ENCODE peak calls at places on chromosomes 7 and 10, in eight cellular contexts. R is astrocyte; B is BJ; C is brain microvascular endothelial cell; L is HEK293T; K is head of caudate nucleus; T is amygdala; H is effector CD4-positive, alpha-beta T cell. O is an unnamed sample.

GRCh38 chr10:128451879-128452278 is 325.7 kb upstream of the MKI67 start:
- DNase-seq in K (no peak), C (no peak), R (no peak), B (no peak), T (no peak), H (no peak), L (no peak), O (no peak)

GRCh38 chr10:104331208-104331838 is 6.9 kb downstream of the ITPRIP start:
- DNase-seq in B (no peak), C (peak), R (peak), T (no peak), L (peak), H (no peak), K (peak), O (peak)

GRCh38 chr7:17580141-17580540 is 281.7 kb downstream of the AHR start:
- DNase-seq in K (peak), R (peak), B (peak), T (no peak), L (no peak), H (no peak), C (peak), O (peak)

GRCh38 chr10:49001402-49001801 is 61.8 kb upstream of the LRRC18 start:
- DNase-seq in C (no peak), T (no peak), H (no peak), R (no peak), B (no peak), L (peak), K (no peak), O (no peak)

GRCh38 chr7:92854501-92855238 is 18.3 kb upstream of the CDK6 start:
- DNase-seq in T (no peak), H (no peak), C (no peak), R (no peak), B (no peak), L (no peak), K (no peak), O (no peak)

GRCh38 chr10:35910234-35910633 is 268.1 kb upstream of the FZD8 start:
- DNase-seq in R (peak), C (peak), T (no peak), L (no peak), H (no peak), K (no peak), B (peak), O (peak)

GRCh38 chr7:22860337-22860736 is 37.7 kb upstream of the TOMM7 start:
- DNase-seq in B (no peak), R (no peak), C (no peak), K (no peak), L (no peak), T (no peak), H (no peak), O (no peak)

GRCh38 chr10:104329754-104330153 is 8.5 kb downstream of the ITPRIP start:
- DNase-seq in K (no peak), H (no peak), C (peak), B (peak), T (no peak), R (peak), L (no peak), O (peak)

GRCh38 chr10:26987851-26988250 is 112.4 kb downstream of the ANKRD26 start:
- DNase-seq in H (no peak), L (no peak), K (no peak), B (no peak), R (no peak), C (no peak), T (no peak), O (no peak)

O was measured in fibroblast of lung.